ENCODE peak calls at places on chromosomes 11 and 22, in six cellular contexts. L is SJSA1, J is K562, N is astrocyte, H is HepG2, Y is stomach. S is an unnamed sample. For H3K36me3, the result is how much of the 10 kb centered on the place peaks cover.

GRCh38 chr11:2516276-2517015 is 71.6 kb downstream of the KCNQ1 start:
- DNase-seq in L (peak), J (no peak), N (no peak), H (no peak), Y (peak), S (no peak)

GRCh38 chr11:134025086-134025437 is 43.8 kb upstream of the JAM3 start:
- DNase-seq in L (no peak), J (no peak), N (no peak), H (no peak), Y (no peak), S (no peak)

GRCh38 chr11:44950036-44950624 is 553 bp downstream of the TP53I11 start:
- DNase-seq in L (peak), J (peak), N (no peak), H (no peak), Y (peak), S (peak)

GRCh38 chr11:102367364-102367763 is 20.4 kb downstream of the BIRC2 start:
- DNase-seq in L (no peak), J (no peak), N (no peak), H (no peak), Y (no peak), S (peak)

GRCh38 chr11:9838229-9838628 is 174.4 kb downstream of the SWAP70 start:
- DNase-seq in L (no peak), J (no peak), N (peak), H (no peak), Y (no peak), S (peak)

GRCh38 chr11:126718319-126718718 is 282.3 kb downstream of the KIRREL3 start:
- DNase-seq in L (no peak), J (no peak), N (no peak), H (no peak), Y (no peak), S (no peak)

GRCh38 chr11:3000032-3000961 is 8.2 kb upstream of the NAP1L4 start:
- DNase-seq in L (peak), J (no peak), N (peak), H (no peak), Y (peak), S (peak)

GRCh38 chr11:64619811-64620285 is 28.8 kb downstream of the SLC22A12 start:
- DNase-seq in L (peak), J (peak), N (peak), H (peak), Y (no peak), S (peak)

GRCh38 chr11:66020618-66021357 is 5.5 kb downstream of the CATSPER1 start:
- DNase-seq in L (peak), J (peak), N (peak), H (no peak), Y (peak), S (no peak)

GRCh38 chr22:42450862-42451261 is 18.7 kb upstream of the NFAM1 start:
- DNase-seq in L (no peak), J (no peak), N (no peak), H (no peak), Y (no peak), S (no peak)

GRCh38 chr11:117426297-117426685 is 98.6 kb downstream of the CEP164 start:
- DNase-seq in L (peak), J (peak), N (no peak), H (peak), Y (peak), S (peak)

GRCh38 chr11:116500833-116501622 is 271.8 kb downstream of the BUD13 start:
- DNase-seq in L (no peak), J (no peak), N (no peak), H (no peak), Y (no peak), S (no peak)

GRCh38 chr11:45096636-45097035 is 49.8 kb upstream of the PRDM11 start:
- DNase-seq in L (peak), J (no peak), N (no peak), H (no peak), Y (no peak), S (no peak)

GRCh38 chr22:44931766-44932165 is 78.0 kb downstream of the PHF21B start:
- DNase-seq in L (no peak), J (no peak), N (no peak), H (no peak), Y (no peak), S (no peak)

GRCh38 chr11:74863410-74863809 is 85.5 kb downstream of the XRRA1 start:
- DNase-seq in L (no peak), J (no peak), N (no peak), H (no peak), Y (no peak), S (no peak)

GRCh38 chr11:74870485-74870884 is 78.4 kb downstream of the XRRA1 start:
- DNase-seq in L (no peak), J (peak), N (peak), H (peak), Y (no peak), S (peak)

GRCh38 chr11:74871037-74871436 is 77.9 kb downstream of the XRRA1 start:
- DNase-seq in L (no peak), J (no peak), N (peak), H (no peak), Y (no peak), S (no peak)

GRCh38 chr11:74860743-74861142 is 88.1 kb downstream of the XRRA1 start:
- DNase-seq in L (no peak), J (no peak), N (no peak), H (no peak), Y (no peak), S (no peak)

DNA sequence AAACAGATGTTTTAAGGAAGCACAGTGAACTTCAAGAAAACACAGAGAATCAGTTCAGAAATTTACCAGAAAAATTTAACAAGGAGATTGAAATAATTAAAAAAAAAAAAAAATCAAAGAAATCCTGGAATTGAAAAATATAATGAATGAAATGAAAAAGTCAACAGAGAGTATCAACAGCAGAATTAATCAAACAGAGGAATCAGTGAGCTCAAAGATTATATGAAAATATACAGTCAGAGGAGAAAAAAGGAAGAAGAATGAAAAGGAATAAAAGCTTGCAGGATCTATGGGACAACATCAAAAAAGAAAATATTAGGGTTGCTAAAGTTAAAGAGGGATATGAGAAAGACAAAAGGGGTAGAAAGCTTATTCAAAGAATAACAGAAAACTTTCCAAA is 82.3 kb downstream of the XRRA1 start:
- DNase-seq in L (no peak), J (no peak), N (no peak), H (no peak), Y (no peak), S (no peak)
- H3K36me3 ChIP-seq in L (under half), J (under half), N (under half), H (under half), Y (half or more), S (under half)

DNA sequence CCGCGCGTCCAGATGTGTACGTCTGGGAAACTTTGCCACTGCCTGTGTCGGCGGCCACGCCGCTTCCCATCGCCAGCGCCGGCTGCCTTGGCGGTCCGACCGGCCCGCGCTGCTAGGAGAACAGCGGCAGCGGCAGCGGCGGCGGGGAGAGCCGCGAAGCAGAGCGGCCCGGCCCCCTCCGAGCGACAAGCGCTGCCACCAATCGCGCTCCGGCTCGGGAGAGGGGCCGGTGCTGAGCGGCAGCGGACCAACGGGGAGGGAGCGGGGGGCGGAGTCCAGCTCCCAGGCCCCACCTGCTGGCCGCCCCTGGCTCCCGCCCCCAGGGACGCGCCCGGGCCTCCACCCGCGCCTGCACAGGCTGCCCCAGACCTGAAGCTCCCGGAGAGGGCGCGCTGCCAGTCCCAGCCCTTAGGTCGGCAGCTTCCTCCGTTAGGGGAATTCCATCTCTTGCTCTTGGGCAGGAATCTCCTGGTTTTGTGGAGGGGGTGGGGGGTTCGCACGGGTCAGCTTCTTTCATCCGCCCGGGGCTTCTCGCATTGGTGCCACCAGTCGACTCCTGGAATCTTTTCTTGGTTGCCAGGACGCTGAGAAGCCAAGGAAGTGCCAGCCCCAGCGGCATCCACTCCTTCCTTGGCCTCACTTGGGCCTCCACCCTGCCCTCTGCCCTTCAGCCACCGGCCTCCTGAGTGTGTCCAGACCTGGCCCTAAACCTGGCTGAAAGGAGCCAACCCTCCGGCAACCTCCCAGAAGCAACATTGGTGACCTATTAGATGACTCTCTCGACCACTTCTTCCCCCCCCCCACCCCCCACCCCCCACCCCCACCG is at the start of gene GALNT18:
- DNase-seq in L (peak), J (peak), N (peak), H (peak), Y (peak), S (peak)
- H3K27ac ChIP-seq in L (no peak), J (no peak), N (no peak), H (no peak), Y (peak), S (no peak)

DNA sequence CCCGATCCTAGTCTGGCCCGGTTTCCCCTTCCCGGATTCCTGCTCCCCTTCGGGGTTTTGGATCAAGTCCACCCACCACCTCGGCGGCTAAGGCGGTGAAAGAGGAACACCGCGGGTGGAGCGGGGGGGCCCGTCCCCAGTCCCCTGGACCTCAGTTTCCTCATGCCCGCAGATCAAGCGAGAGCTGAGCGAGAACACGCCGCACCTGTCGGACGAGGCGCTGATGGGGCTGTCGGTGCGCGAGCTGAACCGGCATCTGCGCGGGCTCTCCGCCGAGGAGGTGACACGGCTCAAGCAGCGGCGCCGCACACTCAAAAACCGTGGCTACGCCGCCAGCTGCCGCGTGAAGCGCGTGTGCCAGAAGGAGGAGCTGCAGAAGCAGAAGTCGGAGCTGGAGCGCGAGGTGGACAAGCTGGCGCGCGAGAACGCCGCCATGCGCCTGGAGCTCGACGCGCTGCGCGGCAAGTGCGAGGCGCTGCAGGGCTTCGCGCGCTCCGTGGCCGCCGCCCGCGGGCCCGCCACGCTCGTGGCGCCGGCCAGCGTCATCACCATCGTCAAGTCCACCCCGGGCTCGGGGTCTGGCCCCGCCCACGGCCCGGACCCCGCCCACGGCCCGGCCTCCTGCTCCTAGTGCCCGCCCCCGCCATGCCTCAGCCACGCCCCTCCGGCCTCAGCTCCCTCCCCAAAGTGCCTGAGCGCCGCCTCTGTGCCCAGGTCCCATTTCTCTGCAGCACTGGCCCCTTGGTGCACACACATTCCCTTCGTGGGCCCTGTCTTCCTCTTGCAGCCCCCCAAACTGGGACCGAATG is 12.7 kb downstream of the MAFF start:
- DNase-seq in L (no peak), J (peak), N (peak), H (no peak), Y (peak), S (peak)
- H3K4me3 ChIP-seq in L (no peak), J (peak), N (no peak), H (no peak), Y (peak), S (peak)

GRCh38 chr11:67496113-67496512 is 9.1 kb downstream of the PITPNM1 start:
- DNase-seq in L (peak), J (no peak), N (no peak), H (no peak), Y (no peak), S (no peak)
- H3K36me3 ChIP-seq in L (under half), J (half or more), N (under half), H (under half), Y (half or more), S (under half)

S was measured in A673.